ENCODE peak calls at places on chromosomes 5 and 9, in four cellular contexts. One of them, this sample, is unnamed. For H3K4me1, the result is how much of the 10 kb centered on the place peaks cover.

GRCh38 chr5:54854883-54855581 is 130.4 kb downstream of the ESM1 start:
- DNase-seq in Peyer's patch: no peak
- DNase-seq in A549: no peak
- DNase-seq in heart left ventricle: no peak
- DNase-seq in this sample: no peak

GRCh38 chr5:41869150-41869738 is 981 bp downstream of the OXCT1 start:
- DNase-seq in A549: no peak
- DNase-seq in heart left ventricle: peak
- DNase-seq in Peyer's patch: peak
- DNase-seq in this sample: peak

GRCh38 chr9:87824216-87824875 is 58.3 kb upstream of the SPATA31E1 start:
- DNase-seq in heart left ventricle: no peak
- DNase-seq in Peyer's patch: no peak
- DNase-seq in A549: no peak
- DNase-seq in this sample: no peak

GRCh38 chr5:146040559-146040958 is 64.8 kb downstream of the PLAC8L1 start:
- DNase-seq in A549: no peak
- DNase-seq in heart left ventricle: peak
- DNase-seq in Peyer's patch: no peak
- DNase-seq in this sample: no peak

GRCh38 chr5:73673161-73673591 is 47.2 kb downstream of the ARHGEF28 start:
- DNase-seq in A549: peak
- DNase-seq in heart left ventricle: no peak
- DNase-seq in Peyer's patch: no peak
- DNase-seq in this sample: no peak

GRCh38 chr5:96876292-96876850 is at the start of gene ERAP2:
- DNase-seq in heart left ventricle: no peak
- DNase-seq in A549: peak
- DNase-seq in Peyer's patch: no peak
- DNase-seq in this sample: no peak

GRCh38 chr5:127936439-127936972 is 147.1 kb upstream of the SLC12A2 start:
- DNase-seq in A549: no peak
- DNase-seq in heart left ventricle: no peak
- DNase-seq in Peyer's patch: no peak
- DNase-seq in this sample: no peak

GRCh38 chr5:135032613-135033025 is 1.4 kb downstream of the PITX1 start:
- DNase-seq in Peyer's patch: no peak
- DNase-seq in heart left ventricle: no peak
- DNase-seq in A549: no peak
- DNase-seq in this sample: no peak

GRCh38 chr9:92970467-92970923 is 23.2 kb downstream of the FGD3 start:
- DNase-seq in A549: no peak
- DNase-seq in Peyer's patch: no peak
- DNase-seq in heart left ventricle: no peak
- DNase-seq in this sample: no peak

GRCh38 chr9:130946778-130947617 is 8.0 kb upstream of the FIBCD1 start:
- DNase-seq in A549: peak
- DNase-seq in Peyer's patch: no peak
- DNase-seq in heart left ventricle: no peak
- DNase-seq in this sample: no peak

GRCh38 chr5:145830594-145830993 is 4.5 kb downstream of the PRELID2 start:
- DNase-seq in Peyer's patch: no peak
- DNase-seq in heart left ventricle: no peak
- DNase-seq in A549: no peak
- DNase-seq in this sample: no peak

GRCh38 chr5:180067986-180068385 is 3.6 kb downstream of the RNF130 start:
- DNase-seq in heart left ventricle: no peak
- DNase-seq in Peyer's patch: no peak
- DNase-seq in A549: no peak
- DNase-seq in this sample: no peak

GRCh38 chr5:2840372-2840915 is 89.0 kb upstream of the IRX2 start:
- DNase-seq in A549: no peak
- DNase-seq in Peyer's patch: no peak
- DNase-seq in heart left ventricle: no peak
- DNase-seq in this sample: no peak

GRCh38 chr9:118223111-118223510 is 518.9 kb downstream of the TLR4 start:
- DNase-seq in heart left ventricle: no peak
- DNase-seq in Peyer's patch: no peak
- DNase-seq in A549: no peak
- DNase-seq in this sample: no peak

GRCh38 chr9:16103613-16104012 is 550.8 kb downstream of the CCDC171 start:
- DNase-seq in Peyer's patch: no peak
- DNase-seq in A549: no peak
- DNase-seq in heart left ventricle: peak
- DNase-seq in this sample: no peak

GRCh38 chr9:91426123-91426745 is 2.6 kb upstream of the NFIL3 start:
- DNase-seq in heart left ventricle: no peak
- DNase-seq in A549: peak
- DNase-seq in Peyer's patch: no peak
- DNase-seq in this sample: no peak

GRCh38 chr9:125536184-125537152 is 170.5 kb downstream of the MAPKAP1 start:
- DNase-seq in Peyer's patch: no peak
- DNase-seq in heart left ventricle: no peak
- DNase-seq in A549: no peak
- DNase-seq in this sample: no peak
- H3K27ac ChIP-seq in Peyer's patch: no peak
- H3K27ac ChIP-seq in heart left ventricle: peak
- H3K27ac ChIP-seq in A549: peak
- H3K27ac ChIP-seq in this sample: peak

GRCh38 chr9:5982352-5982751 is 33.1 kb downstream of the RANBP6 start:
- DNase-seq in Peyer's patch: no peak
- DNase-seq in heart left ventricle: no peak
- DNase-seq in A549: no peak
- DNase-seq in this sample: no peak

DNA sequence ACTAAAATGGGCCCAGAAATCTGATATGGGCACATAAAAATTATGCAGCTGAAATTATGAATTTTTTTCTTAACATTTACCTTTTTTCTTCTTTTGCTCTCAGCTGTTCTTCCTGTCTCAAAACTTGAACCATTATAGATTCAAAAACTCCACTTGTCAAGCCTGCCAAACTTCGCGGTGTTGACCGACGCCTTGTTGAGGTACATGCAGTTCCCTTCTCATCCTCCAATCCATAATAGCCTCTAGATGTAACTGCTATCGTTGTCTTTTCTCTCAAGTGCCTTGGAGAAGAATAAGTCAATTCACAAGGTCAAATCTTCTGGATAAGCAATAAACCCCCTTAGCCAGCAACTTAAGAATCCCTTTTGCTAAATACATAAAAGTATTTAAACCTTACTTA is 27.2 kb downstream of the RANBP6 start:
- DNase-seq in A549: peak
- DNase-seq in heart left ventricle: peak
- DNase-seq in Peyer's patch: no peak
- DNase-seq in this sample: peak
- H3K4me3 ChIP-seq in A549: no peak
- H3K4me3 ChIP-seq in heart left ventricle: no peak
- H3K4me3 ChIP-seq in Peyer's patch: no peak
- H3K4me3 ChIP-seq in this sample: no peak

GRCh38 chr5:100852051-100852450 is 51.0 kb downstream of the ST8SIA4 start:
- DNase-seq in heart left ventricle: no peak
- DNase-seq in Peyer's patch: no peak
- DNase-seq in A549: no peak
- DNase-seq in this sample: no peak

GRCh38 chr5:100853582-100853981 is 49.5 kb downstream of the ST8SIA4 start:
- DNase-seq in heart left ventricle: no peak
- DNase-seq in A549: no peak
- DNase-seq in Peyer's patch: no peak
- DNase-seq in this sample: no peak

GRCh38 chr5:100854594-100854993 is 48.5 kb downstream of the ST8SIA4 start:
- DNase-seq in Peyer's patch: no peak
- DNase-seq in A549: no peak
- DNase-seq in heart left ventricle: no peak
- DNase-seq in this sample: no peak

GRCh38 chr5:100855295-100855694 is 47.8 kb downstream of the ST8SIA4 start:
- DNase-seq in heart left ventricle: no peak
- DNase-seq in Peyer's patch: no peak
- DNase-seq in A549: no peak
- DNase-seq in this sample: no peak

DNA sequence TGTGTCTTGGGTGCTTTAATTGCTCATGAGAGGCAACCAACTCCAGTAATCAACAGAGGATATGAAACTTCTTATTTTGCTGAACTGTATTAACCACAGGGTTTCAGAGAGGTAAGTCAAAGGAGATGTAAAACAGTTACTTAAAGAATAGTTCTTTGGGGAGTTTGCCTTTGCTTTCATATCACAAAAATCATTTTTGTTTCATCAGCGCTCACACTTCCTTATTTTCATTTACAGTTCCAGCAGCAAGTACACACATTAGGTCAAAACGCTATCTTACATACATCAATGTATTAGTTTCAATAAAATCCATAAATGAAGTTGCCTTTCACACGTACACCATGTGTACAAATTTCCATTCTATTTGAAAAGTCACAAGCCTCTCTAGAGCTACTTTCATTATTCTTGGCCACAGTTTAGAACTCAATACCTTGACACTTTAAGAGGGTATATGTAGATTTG is 50.1 kb downstream of the ST8SIA4 start:
- DNase-seq in heart left ventricle: no peak
- DNase-seq in Peyer's patch: no peak
- DNase-seq in A549: no peak
- DNase-seq in this sample: no peak
- H3K4me1 ChIP-seq in heart left ventricle: half or more
- H3K4me1 ChIP-seq in Peyer's patch: under half
- H3K4me1 ChIP-seq in A549: under half
- H3K4me1 ChIP-seq in this sample: under half

DNA sequence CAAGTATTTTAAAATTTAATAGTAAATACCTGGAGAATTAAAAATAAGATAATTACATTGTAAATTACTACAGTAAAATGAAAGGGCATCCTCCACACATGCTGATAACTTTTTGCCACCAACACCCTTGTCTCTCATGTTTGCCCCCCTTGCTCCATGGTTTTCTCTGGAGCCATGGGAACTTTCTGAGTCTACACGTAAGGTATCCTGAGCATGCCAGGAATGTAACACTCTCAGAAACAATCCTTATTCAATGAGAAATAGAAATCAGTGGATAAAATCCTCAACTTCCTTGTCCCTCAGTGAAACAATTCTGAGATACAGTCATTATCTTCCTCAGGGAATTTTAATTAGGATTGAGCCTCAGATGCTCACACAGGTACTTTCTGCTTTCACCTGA is 108.9 kb downstream of the IZUMO3 start:
- DNase-seq in A549: no peak
- DNase-seq in Peyer's patch: no peak
- DNase-seq in heart left ventricle: no peak
- DNase-seq in this sample: no peak
- H3K27ac ChIP-seq in A549: no peak
- H3K27ac ChIP-seq in Peyer's patch: no peak
- H3K27ac ChIP-seq in heart left ventricle: no peak
- H3K27ac ChIP-seq in this sample: no peak

DNA sequence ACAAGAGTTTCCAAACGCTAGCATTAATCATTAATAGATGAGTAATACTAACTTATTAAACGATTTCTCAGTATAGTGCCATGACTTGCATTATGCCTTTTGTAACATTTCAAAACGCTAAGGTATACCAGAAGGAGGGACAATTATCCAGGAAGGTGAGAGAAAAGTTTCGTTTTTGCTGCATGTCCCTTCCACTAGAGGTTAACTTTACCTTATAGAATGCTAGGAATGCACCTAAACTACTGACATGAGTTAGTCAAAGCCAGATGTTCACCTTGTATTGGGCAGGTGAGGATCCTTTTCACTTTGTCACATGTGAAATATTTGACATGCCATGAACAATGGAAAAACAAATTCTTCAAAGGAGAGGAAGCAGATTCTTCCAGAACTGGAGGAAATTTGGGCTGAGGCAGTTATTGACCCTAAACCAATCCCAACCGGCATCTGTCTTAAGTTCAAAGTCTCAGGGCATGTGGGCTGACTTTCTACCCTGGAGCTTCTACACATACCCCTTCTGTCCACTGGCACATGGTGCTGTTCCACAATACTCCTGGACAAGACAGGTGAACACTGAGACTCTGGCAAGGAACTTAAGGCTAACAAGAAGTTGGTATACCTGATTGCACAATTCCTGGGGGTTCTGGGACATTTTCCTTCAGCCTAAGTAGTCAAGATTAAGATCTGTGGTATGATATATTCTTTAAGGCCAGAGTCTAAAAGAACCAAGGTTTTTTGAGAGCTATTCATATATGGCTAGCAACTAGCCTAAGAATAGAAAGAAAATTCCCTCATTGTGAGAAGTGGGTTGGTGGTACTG is 2.5 kb downstream of the VLDLR start:
- DNase-seq in Peyer's patch: no peak
- DNase-seq in A549: no peak
- DNase-seq in heart left ventricle: no peak
- DNase-seq in this sample: no peak
- H3K4me3 ChIP-seq in Peyer's patch: no peak
- H3K4me3 ChIP-seq in A549: peak
- H3K4me3 ChIP-seq in heart left ventricle: peak
- H3K4me3 ChIP-seq in this sample: peak

GRCh38 chr9:76886318-76886717 is 19.6 kb downstream of the PRUNE2 start:
- DNase-seq in Peyer's patch: no peak
- DNase-seq in A549: no peak
- DNase-seq in heart left ventricle: no peak
- DNase-seq in this sample: no peak

GRCh38 chr9:76883341-76883740 is 22.6 kb downstream of the PRUNE2 start:
- DNase-seq in Peyer's patch: no peak
- DNase-seq in heart left ventricle: no peak
- DNase-seq in A549: no peak
- DNase-seq in this sample: no peak

GRCh38 chr9:76882686-76883085 is 23.2 kb downstream of the PRUNE2 start:
- DNase-seq in A549: no peak
- DNase-seq in Peyer's patch: no peak
- DNase-seq in heart left ventricle: no peak
- DNase-seq in this sample: no peak

GRCh38 chr9:76887003-76887821 is 18.7 kb downstream of the PRUNE2 start:
- DNase-seq in Peyer's patch: no peak
- DNase-seq in A549: no peak
- DNase-seq in heart left ventricle: no peak
- DNase-seq in this sample: no peak

GRCh38 chr9:76884823-76885222 is 21.1 kb downstream of the PRUNE2 start:
- DNase-seq in A549: no peak
- DNase-seq in heart left ventricle: no peak
- DNase-seq in Peyer's patch: no peak
- DNase-seq in this sample: no peak
- H3K4me1 ChIP-seq in A549: under half
- H3K4me1 ChIP-seq in heart left ventricle: under half
- H3K4me1 ChIP-seq in Peyer's patch: under half
- H3K4me1 ChIP-seq in this sample: under half

This sample was measured in left ventricle myocardium inferior.